ENCODE peak calls at places on chromosome 3, in four cellular contexts. Y, J, U and G are unnamed samples.
A peak's percentile ranks its signal among the peaks of the same experiment; 100 is the strongest.

GRCh38 chr3:5005367-5005766 is 26.1 kb downstream of the BHLHE40 start:
- DNase-seq in Y (peak; percentile 25), J (no peak), U (no peak), G (no peak)

GRCh38 chr3:171258316-171258715 is 201.9 kb downstream of the TNIK start:
- DNase-seq in Y (no peak), J (no peak), U (no peak), G (no peak)

GRCh38 chr3:197750863-197751737 is 1.4 kb downstream of the FYTTD1 start:
- DNase-seq in Y (no peak), J (no peak), U (no peak), G (no peak)

GRCh38 chr3:131397889-131398288 is 16.3 kb downstream of the NUDT16 start:
- DNase-seq in Y (no peak), J (no peak), U (no peak), G (no peak)

GRCh38 chr3:52004158-52004787 is 8.6 kb upstream of the RPL29 start:
- DNase-seq in Y (peak; percentile 50), J (no peak), U (no peak), G (peak; percentile 48)

GRCh38 chr3:120450914-120451669 is at the start of gene FSTL1:
- DNase-seq in Y (no peak), J (no peak), U (no peak), G (peak; percentile 13)

GRCh38 chr3:55006277-55006676 is 78.4 kb upstream of the LRTM1 start:
- DNase-seq in Y (no peak), J (no peak), U (no peak), G (no peak)

GRCh38 chr3:198097048-198097447 is 137.0 kb downstream of the LMLN start:
- DNase-seq in Y (no peak), J (no peak), U (no peak), G (no peak)

GRCh38 chr3:154304116-154304786 is 20.0 kb downstream of the DHX36 start:
- DNase-seq in Y (no peak), J (no peak), U (no peak), G (no peak)

GRCh38 chr3:59085976-59086375 is 36.2 kb upstream of the CFAP20DC start:
- DNase-seq in Y (no peak), J (no peak), U (no peak), G (no peak)

GRCh38 chr3:59084598-59084997 is 34.8 kb upstream of the CFAP20DC start:
- DNase-seq in Y (no peak), J (no peak), U (no peak), G (no peak)

GRCh38 chr3:59079962-59080361 is 30.1 kb upstream of the CFAP20DC start:
- DNase-seq in Y (no peak), J (no peak), U (no peak), G (no peak)

GRCh38 chr3:59081071-59081470 is 31.2 kb upstream of the CFAP20DC start:
- DNase-seq in Y (no peak), J (no peak), U (no peak), G (no peak)
- TF ChIP-seq SP1 in Y (no peak), J (no peak), U (no peak), G (no peak)

GRCh38 chr3:195451373-195452000 is 8.7 kb upstream of the ACAP2 start:
- DNase-seq in Y (no peak), J (no peak), U (no peak), G (no peak)
- TF ChIP-seq BHLHE40 in Y (no peak), J (no peak), U (no peak), G (no peak)

DNA sequence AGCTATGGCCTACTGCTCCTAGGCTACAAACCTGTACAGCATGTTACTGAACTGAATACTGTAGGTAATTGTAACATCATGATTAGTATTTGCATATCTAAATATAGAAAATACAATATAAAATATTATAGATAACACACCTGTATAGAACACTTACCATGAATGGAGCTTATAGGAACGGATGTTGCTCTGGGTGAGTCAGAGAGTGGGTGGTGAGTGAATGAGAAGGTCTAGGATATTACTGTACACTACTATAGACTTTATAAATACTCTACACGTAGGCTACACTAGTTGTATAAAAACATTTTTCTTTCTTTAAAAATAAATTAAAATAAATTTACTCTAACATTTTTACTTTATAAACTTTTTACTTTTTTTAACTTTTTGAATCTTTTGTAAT is 224.0 kb upstream of the CBLB start:
- DNase-seq in Y (no peak), J (no peak), U (no peak), G (no peak)
- TF ChIP-seq SP1 in Y (no peak), J (no peak), U (no peak), G (no peak)

GRCh38 chr3:7879572-7879971 is 622.1 kb upstream of the LMCD1 start:
- DNase-seq in Y (no peak), J (no peak), U (no peak), G (no peak)

GRCh38 chr3:7874116-7874515 is 627.5 kb upstream of the LMCD1 start:
- DNase-seq in Y (no peak), J (no peak), U (no peak), G (no peak)

GRCh38 chr3:7877312-7877711 is 624.3 kb upstream of the LMCD1 start:
- DNase-seq in Y (no peak), J (no peak), U (no peak), G (no peak)

GRCh38 chr3:7875858-7876442 is 625.7 kb upstream of the LMCD1 start:
- DNase-seq in Y (no peak), J (no peak), U (no peak), G (no peak)

DNA sequence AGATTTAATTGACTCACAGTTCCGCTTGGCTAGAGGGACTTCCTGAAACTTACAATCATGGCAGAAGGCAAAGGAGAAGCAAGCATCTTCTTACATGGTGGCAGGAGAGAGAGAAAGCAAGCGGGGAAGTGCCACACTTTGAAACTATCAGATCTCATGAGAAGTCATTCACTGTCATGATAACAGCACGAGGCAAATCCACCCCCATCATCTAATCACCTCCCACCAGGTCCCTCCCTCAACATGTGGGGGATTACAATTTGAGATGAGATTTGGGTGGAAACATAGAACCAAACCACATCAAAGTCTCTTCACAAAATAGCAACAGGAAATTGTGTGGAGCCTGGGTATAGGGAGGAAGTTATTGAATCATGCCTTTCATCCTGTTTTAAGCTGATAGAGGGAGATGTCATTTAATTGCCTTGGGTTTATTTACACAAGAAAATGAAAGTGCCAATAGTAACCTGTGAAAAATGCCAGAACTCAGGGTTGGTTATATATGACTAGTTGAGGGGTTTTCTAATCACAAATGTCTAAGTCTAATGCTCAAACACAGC is 624.8 kb upstream of the LMCD1 start:
- DNase-seq in Y (no peak), J (no peak), U (no peak), G (no peak)
- TF ChIP-seq BHLHE40 in Y (no peak), J (no peak), U (no peak), G (no peak)

GRCh38 chr3:149564079-149564478 is 89.6 kb downstream of the TM4SF4 start:
- DNase-seq in Y (no peak), J (no peak), U (no peak), G (no peak)
- TF ChIP-seq SP1 in Y (no peak), J (no peak), U (no peak), G (no peak)